ENCODE peak calls at places on chromosomes 4 and X, in seven cellular contexts. Z is neuronal stem cell, N is adrenal gland, F is BJ, U is upper lobe of left lung, D is left ventricle myocardium inferior, Y is mesenchymal stem cell. R is an unnamed sample. For H3K36me3, the result is how much of the 10 kb centered on the place peaks cover.

GRCh38 chr4:74114234-74114633 is 15.2 kb upstream of the CXCL2 start:
- DNase-seq in N (no peak), F (peak), Z (no peak), Y (peak), D (no peak), U (no peak), R (peak)

GRCh38 chr4:14856927-14857220 is 145.4 kb upstream of the CPEB2 start:
- DNase-seq in Z (no peak), U (no peak), D (no peak), F (no peak), Y (no peak), N (no peak), R (no peak)

GRCh38 chrX:114976321-114976720 is 41.1 kb downstream of the IL13RA2 start:
- DNase-seq in D (no peak), Y (peak), F (peak), Z (no peak), U (no peak), N (no peak), R (peak)

GRCh38 chrX:111511477-111511876 is at the start of gene SERTM2:
- DNase-seq in Z (no peak), Y (peak), U (no peak), F (no peak), D (no peak), N (no peak), R (peak)

GRCh38 chr4:98605216-98605615 is 53.2 kb downstream of the TSPAN5 start:
- DNase-seq in U (no peak), F (no peak), N (no peak), D (no peak), Y (no peak), Z (no peak), R (no peak)

GRCh38 chr4:86934147-86934771 is 552 bp upstream of the AFF1 start:
- DNase-seq in F (no peak), N (no peak), Z (no peak), Y (no peak), U (no peak), D (no peak), R (no peak)

GRCh38 chr4:123777297-123777859 is 380.8 kb downstream of the SPRY1 start:
- DNase-seq in D (peak), F (no peak), Z (no peak), Y (peak), U (no peak), N (no peak), R (peak)

GRCh38 chr4:155017426-155017825 is 191.0 kb upstream of the NPY2R start:
- DNase-seq in N (no peak), D (no peak), Y (no peak), U (no peak), Z (no peak), F (no peak), R (peak)

GRCh38 chrX:37817176-37817575 is 30.2 kb downstream of the DYNLT3 start:
- DNase-seq in F (no peak), Y (no peak), N (no peak), D (no peak), Z (no peak), U (no peak), R (no peak)

GRCh38 chrX:9291666-9292065 is 173.2 kb upstream of the TBL1X start:
- DNase-seq in D (no peak), Z (peak), F (no peak), U (peak), Y (no peak), N (no peak), R (no peak)

GRCh38 chr4:6662591-6662990 is 22.1 kb downstream of the MRFAP1 start:
- DNase-seq in Y (no peak), U (no peak), D (no peak), N (no peak), F (no peak), Z (no peak), R (no peak)
- H3K4me3 ChIP-seq in Y (no peak), U (no peak), D (no peak), N (no peak), F (no peak), Z (no peak), R (no peak)

GRCh38 chr4:3200423-3201090 is 48.4 kb upstream of the MSANTD1 start:
- DNase-seq in U (no peak), N (no peak), F (no peak), Y (no peak), D (no peak), Z (no peak), R (no peak)

GRCh38 chr4:3201718-3202702 is 46.9 kb upstream of the MSANTD1 start:
- DNase-seq in Z (no peak), F (no peak), D (no peak), U (no peak), Y (peak), N (no peak), R (peak)

GRCh38 chr4:3198906-3199305 is 50.1 kb upstream of the MSANTD1 start:
- DNase-seq in F (no peak), D (no peak), N (no peak), U (peak), Y (no peak), Z (no peak), R (no peak)

GRCh38 chr4:3197366-3198105 is 51.4 kb upstream of the MSANTD1 start:
- DNase-seq in Z (no peak), Y (no peak), N (no peak), U (no peak), F (no peak), D (no peak), R (no peak)

GRCh38 chr4:3199661-3200422 is 49.1 kb upstream of the MSANTD1 start:
- DNase-seq in U (no peak), Y (no peak), Z (no peak), F (peak), N (no peak), D (no peak), R (peak)
- H3K36me3 ChIP-seq in U (under half), Y (half or more), Z (half or more), F (under half), N (under half), D (under half), R (under half)

DNA sequence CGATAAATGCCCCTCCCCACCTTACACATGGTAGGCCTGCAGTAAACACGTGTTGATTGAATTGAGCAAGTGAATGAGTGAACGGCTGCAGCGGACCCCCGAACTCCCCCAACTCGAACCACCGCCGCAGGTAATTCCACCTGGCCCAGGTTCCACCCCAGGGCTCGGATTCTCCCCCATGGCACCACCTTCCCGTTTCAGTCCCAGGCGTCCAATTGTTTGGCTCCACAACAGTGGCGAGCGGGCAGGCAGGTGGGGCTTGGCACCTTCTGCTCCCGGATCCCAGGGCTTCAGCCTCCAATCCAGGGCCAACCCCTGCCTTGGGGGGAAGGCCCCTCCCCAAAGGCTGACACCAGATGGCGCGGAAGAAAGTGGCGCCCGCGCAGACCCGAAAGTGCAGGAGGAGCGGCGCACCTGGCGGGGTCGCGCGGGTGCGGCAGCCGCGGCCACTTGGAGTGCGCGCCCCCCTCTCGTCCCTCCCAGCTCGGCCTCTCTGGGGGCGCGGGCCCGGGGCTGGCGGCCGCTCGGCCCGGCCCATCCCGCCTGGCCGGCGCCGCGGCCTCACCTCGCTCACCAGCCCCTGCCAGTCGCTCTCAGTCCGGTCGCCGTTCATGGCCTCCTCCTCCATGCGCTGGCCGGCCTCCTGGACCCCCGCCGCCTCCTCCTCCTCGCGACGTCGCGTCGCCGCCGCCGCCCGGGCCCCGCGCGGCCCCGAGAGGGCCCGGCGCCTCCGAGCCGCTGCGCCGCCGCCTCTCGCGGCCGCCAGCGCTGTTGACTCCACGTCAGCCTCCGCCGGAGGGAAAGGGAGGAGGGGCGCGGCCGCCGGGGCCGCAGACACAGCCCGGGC is at the start of gene CCDC149:
- DNase-seq in U (peak), Z (peak), D (peak), F (no peak), Y (peak), N (peak), R (peak)
- H3K4me3 ChIP-seq in U (peak), Z (peak), D (peak), F (peak), Y (peak), N (no peak), R (peak)

DNA sequence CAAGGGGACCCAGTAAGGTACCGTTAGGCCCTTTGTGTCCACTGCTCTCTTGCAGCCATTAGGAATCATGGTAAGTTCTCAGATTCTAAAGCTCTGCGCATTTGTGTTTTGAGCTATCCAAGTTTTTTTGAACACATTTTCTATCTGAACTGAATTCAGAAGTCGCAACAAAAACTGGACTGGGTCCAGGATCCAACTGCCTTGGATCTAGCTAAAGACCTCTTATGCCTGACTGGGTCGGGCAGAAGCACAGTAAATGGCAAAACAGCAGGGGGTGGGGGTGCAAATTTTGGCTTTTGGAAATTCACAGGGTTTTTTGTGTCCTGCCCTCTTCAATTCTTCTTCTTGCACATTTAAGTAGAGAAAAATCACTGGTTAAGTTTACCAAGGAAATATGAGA is 30.0 kb downstream of the RCHY1 start:
- DNase-seq in N (peak), F (no peak), Z (no peak), Y (no peak), U (no peak), D (no peak), R (no peak)
- H3K36me3 ChIP-seq in N (under half), F (under half), Z (half or more), Y (half or more), U (half or more), D (half or more), R (half or more)

GRCh38 chr4:76781698-76782595 is 116.0 kb downstream of the SOWAHB start:
- DNase-seq in N (no peak), F (peak), Z (no peak), U (no peak), Y (peak), D (no peak), R (no peak)

GRCh38 chr4:76784237-76784636 is 113.7 kb downstream of the SOWAHB start:
- DNase-seq in F (no peak), Y (no peak), D (no peak), U (no peak), N (no peak), Z (no peak), R (no peak)

GRCh38 chr4:76783836-76784235 is 114.1 kb downstream of the SOWAHB start:
- DNase-seq in Y (peak), N (no peak), F (no peak), D (no peak), U (peak), Z (no peak), R (no peak)

GRCh38 chr4:76780781-76781697 is 116.9 kb downstream of the SOWAHB start:
- DNase-seq in Z (no peak), D (no peak), U (no peak), F (no peak), Y (peak), N (no peak), R (no peak)

GRCh38 chr4:76782837-76783236 is 115.1 kb downstream of the SOWAHB start:
- DNase-seq in D (no peak), Z (no peak), Y (peak), F (peak), U (no peak), N (no peak), R (no peak)
- H3K4me3 ChIP-seq in D (no peak), Z (no peak), Y (peak), F (peak), U (no peak), N (no peak), R (no peak)

DNA sequence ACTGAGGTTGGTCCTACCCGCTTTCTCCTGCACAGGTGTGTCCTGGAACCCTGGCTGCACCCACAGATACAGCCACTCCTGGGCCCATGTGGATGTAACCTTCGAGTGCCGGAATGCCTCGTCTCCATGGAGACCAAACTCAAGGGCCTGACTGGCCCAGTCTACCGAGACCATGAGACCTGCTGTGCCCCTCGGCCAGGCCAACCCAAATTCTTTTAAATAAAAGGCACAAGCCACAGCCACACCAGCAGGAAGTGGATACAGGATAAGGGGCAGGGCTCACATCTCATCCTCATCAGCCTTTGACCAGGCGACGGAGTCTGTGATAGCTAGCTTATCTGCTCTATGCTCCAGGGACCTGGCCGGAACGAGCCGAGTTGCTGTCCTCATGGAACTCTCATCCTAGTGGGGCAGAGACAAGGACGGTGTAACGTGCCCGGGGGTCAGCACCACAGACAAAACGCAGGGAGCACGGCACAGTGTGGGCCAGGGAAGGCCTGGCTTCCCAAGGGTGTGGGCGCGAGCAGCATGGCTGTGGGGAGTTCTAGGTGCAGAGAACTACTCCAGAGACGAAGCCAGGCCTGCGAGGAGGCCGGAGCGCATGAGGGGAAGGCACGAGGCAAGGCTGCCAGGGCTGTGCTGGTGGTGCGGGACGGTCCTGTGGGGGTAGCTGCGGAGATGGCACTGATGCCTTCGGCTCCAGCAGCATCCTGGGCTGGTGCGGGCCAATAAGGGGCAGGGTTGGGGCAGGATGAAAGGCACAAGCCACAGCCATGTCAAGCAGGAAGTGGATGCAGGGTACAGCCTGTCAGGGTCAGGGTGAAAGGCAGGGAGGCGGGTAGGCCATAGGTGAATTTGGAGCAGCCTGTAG is 22.7 kb downstream of the NOP14 start:
- DNase-seq in Z (no peak), F (no peak), Y (no peak), N (peak), D (no peak), U (no peak), R (no peak)
- H3K36me3 ChIP-seq in Z (half or more), F (under half), Y (half or more), N (half or more), D (half or more), U (half or more), R (half or more)

GRCh38 chrX:1661048-1661921 is 46.4 kb downstream of the ASMT start:
- DNase-seq in F (no peak), D (peak), N (no peak), Y (no peak), U (no peak), Z (no peak), R (no peak)
- H3K4me3 ChIP-seq in F (no peak), D (no peak), N (no peak), Y (no peak), U (peak), Z (no peak), R (no peak)

GRCh38 chr4:25403699-25404098 is 26.6 kb downstream of the ANAPC4 start:
- DNase-seq in N (no peak), Z (no peak), Y (no peak), U (no peak), F (no peak), D (no peak), R (no peak)
- H3K36me3 ChIP-seq in N (half or more), Z (half or more), Y (half or more), U (half or more), F (under half), D (half or more), R (under half)

DNA sequence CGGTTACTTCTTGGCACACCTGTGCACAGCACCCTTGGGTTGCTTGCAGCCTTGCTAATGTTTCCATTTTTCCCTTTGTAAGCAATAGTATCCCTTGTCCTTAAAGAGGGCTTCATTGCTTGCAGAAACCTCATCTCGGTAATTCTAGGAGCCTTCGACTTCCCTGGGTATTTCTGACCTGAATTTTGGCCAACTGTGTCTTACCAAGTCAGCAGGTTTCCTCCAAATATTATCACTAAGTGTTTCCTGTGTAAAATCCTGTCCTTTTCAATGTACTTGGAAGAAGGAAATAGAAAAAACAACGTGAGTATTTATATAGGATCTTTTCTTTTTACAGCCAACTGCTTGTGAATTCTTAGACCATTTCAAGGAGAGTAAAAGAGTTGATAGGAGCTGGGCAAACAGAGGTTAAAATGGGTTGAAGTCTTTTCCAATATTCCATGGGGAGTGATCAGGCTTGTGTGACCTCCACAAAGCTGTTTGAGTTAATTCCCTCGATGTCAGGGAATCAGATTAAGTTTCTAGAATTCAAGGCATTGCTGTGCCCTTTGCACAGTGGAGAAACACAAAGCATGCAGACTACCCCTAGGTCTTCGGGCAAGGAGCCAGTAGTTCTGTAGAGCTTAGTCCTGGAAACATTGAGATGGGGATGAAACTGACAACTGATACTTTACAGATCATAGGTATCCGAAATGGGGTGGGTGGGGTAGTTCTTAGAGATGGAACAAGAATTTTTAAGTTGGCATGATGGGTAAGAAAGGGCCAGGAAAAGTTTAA is 209.9 kb downstream of the CPE start:
- DNase-seq in Z (no peak), Y (no peak), U (no peak), D (no peak), F (no peak), N (no peak), R (peak)
- H3K4me3 ChIP-seq in Z (no peak), Y (no peak), U (no peak), D (no peak), F (no peak), N (no peak), R (no peak)

GRCh38 chr4:1373892-1374705 is 27.1 kb downstream of the UVSSA start:
- DNase-seq in U (peak), F (no peak), Y (no peak), N (peak), D (peak), Z (no peak), R (no peak)
- H3K36me3 ChIP-seq in U (half or more), F (under half), Y (under half), N (under half), D (under half), Z (under half), R (under half)

R was measured in cardiac muscle cell.